ENCODE peak calls at places on chromosomes 5 and 9, in eight cellular contexts. D, C, W, G, S, H, L and I are unnamed samples.
A peak's percentile ranks its signal among the peaks of the same experiment; 100 is the strongest.

GRCh38 chr9:111974092-111974681 is 77.6 kb downstream of the UGCG start:
- DNase-seq in S (no peak), C (no peak), D (no peak), G (no peak), W (no peak), H (no peak), L (no peak), I (no peak)

GRCh38 chr5:57454896-57455295 is 27.7 kb downstream of the ACTBL2 start:
- DNase-seq in H (no peak), W (no peak), S (no peak), G (no peak), D (no peak), C (no peak), L (no peak), I (no peak)

GRCh38 chr5:54637654-54638053 is 120.1 kb downstream of the SNX18 start:
- DNase-seq in G (no peak), W (no peak), L (no peak), C (no peak), H (no peak), D (no peak), S (no peak), I (no peak)

GRCh38 chr9:111186021-111186420 is 144.0 kb downstream of the OR2K2 start:
- DNase-seq in G (no peak), S (no peak), L (no peak), D (no peak), H (no peak), W (no peak), C (no peak), I (no peak)

GRCh38 chr5:93192107-93192506 is 388.9 kb downstream of the NR2F1-AS1 start:
- DNase-seq in D (peak; percentile 76), S (no peak), H (no peak), L (no peak), G (no peak), C (no peak), W (no peak), I (peak; percentile 91)

GRCh38 chr5:142183561-142183960 is 75.0 kb downstream of the NDFIP1 start:
- DNase-seq in W (no peak), C (no peak), L (no peak), S (no peak), G (no peak), D (no peak), H (no peak), I (no peak)

GRCh38 chr5:97762483-97762882 is 579.4 kb upstream of the RIOK2 start:
- DNase-seq in H (no peak), C (no peak), G (no peak), S (no peak), D (no peak), W (no peak), L (no peak), I (no peak)

GRCh38 chr9:38066167-38066906 is 2.7 kb downstream of the SHB start:
- DNase-seq in W (no peak), G (no peak), L (no peak), C (no peak), D (no peak), S (no peak), H (no peak), I (no peak)

GRCh38 chr9:1071730-1072129 is 21.6 kb downstream of the DMRT2 start:
- DNase-seq in C (no peak), G (no peak), W (no peak), D (no peak), S (no peak), L (no peak), H (no peak), I (no peak)

GRCh38 chr9:87122947-87123685 is 175.8 kb upstream of the GAS1 start:
- DNase-seq in D (no peak), S (no peak), W (no peak), L (no peak), G (no peak), H (no peak), C (no peak), I (no peak)

GRCh38 chr9:78543353-78543752 is 246.4 kb downstream of the PSAT1 start:
- DNase-seq in D (no peak), G (no peak), W (no peak), L (no peak), H (no peak), C (no peak), S (no peak), I (no peak)

GRCh38 chr5:65871182-65871581 is 55.2 kb upstream of the ERBIN start:
- DNase-seq in L (no peak), C (no peak), D (peak; percentile 64), W (no peak), G (no peak), S (no peak), H (no peak), I (peak; percentile 56)

GRCh38 chr5:174608631-174609097 is 115.7 kb upstream of the MSX2 start:
- DNase-seq in C (no peak), D (no peak), L (no peak), G (no peak), W (no peak), H (peak; percentile 14), S (no peak), I (peak; percentile 67)

GRCh38 chr9:95584176-95584575 is 67.4 kb upstream of the PTCH1 start:
- DNase-seq in W (no peak), G (no peak), C (no peak), H (no peak), D (no peak), S (no peak), L (no peak), I (no peak)

GRCh38 chr9:128719919-128720605 is 3.9 kb downstream of the ZDHHC12 start:
- DNase-seq in H (no peak), D (no peak), L (no peak), W (no peak), G (no peak), C (no peak), S (no peak), I (no peak)